ENCODE peak calls at places on chromosome 2, in four cellular contexts. V is GM12878, M is A549, L is K562. F is an unnamed sample.

GRCh38 chr2:168528469-168528868 is 72.4 kb downstream of the CERS6 start:
- DNase-seq in M (peak; percentile 7), V (no peak), L (no peak), F (no peak)

GRCh38 chr2:33059452-33060156 is 112.9 kb downstream of the LTBP1 start:
- DNase-seq in L (no peak), V (no peak), M (no peak), F (no peak)

GRCh38 chr2:20762945-20763683 is 59.8 kb downstream of the LDAH start:
- DNase-seq in M (no peak), L (no peak), V (no peak), F (no peak)

GRCh38 chr2:88554189-88554588 is 73.1 kb downstream of the EIF2AK3 start:
- DNase-seq in L (peak; percentile 26), M (peak; percentile 25), V (no peak), F (no peak)

GRCh38 chr2:96907405-96908041 is 37.6 kb upstream of the SEMA4C start:
- DNase-seq in L (no peak), V (no peak), M (no peak), F (no peak)

GRCh38 chr2:175180701-175181103 is 808 bp downstream of the ATP5MC3 start:
- DNase-seq in L (peak; percentile 84), V (no peak), M (peak; percentile 40), F (peak; percentile 58)

GRCh38 chr2:7703048-7703447 is 785.8 kb downstream of the RNF144A start:
- DNase-seq in V (no peak), L (no peak), M (no peak), F (no peak)

GRCh38 chr2:16330012-16330411 is 335.6 kb downstream of the CYRIA start:
- DNase-seq in V (no peak), L (no peak), M (no peak), F (peak; percentile 15)

DNA sequence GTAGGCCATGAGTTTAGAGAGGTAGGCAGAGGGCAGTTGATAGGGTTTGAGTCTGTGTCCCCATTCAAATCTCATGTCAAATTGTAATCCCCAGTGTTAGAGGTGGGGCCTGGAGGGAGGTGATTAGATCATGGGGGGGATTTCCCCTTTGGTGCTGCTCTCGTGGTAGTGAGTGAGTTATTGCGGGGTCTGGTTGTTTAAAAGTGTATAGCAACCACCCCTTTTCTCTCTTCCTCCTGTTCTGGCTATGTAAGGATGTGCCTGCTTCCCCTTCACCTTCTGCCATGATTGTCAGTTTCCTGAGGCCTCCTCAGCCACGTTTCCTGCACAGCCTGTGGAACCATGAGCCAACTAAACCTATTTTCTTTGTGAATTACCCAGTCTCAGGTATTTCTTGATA is 25.5 kb downstream of the MARCHF4 start:
- DNase-seq in V (no peak), L (no peak), M (no peak), F (no peak)
- TF ChIP-seq MYC in V (no peak), L (no peak), M (no peak), F (no peak)

GRCh38 chr2:177556134-177556533 is 163.6 kb downstream of the AGPS start:
- DNase-seq in M (no peak), L (no peak), V (no peak), F (no peak)

GRCh38 chr2:177553176-177553909 is 160.8 kb downstream of the AGPS start:
- DNase-seq in V (no peak), M (no peak), L (peak; percentile 54), F (no peak)

GRCh38 chr2:177551989-177552413 is 159.4 kb downstream of the AGPS start:
- DNase-seq in M (peak; percentile 25), L (peak; percentile 54), V (no peak), F (no peak)

GRCh38 chr2:177552414-177553175 is 160.0 kb downstream of the AGPS start:
- DNase-seq in V (peak; percentile 68), L (peak; percentile 95), M (peak; percentile 90), F (peak; percentile 89)

GRCh38 chr2:177554365-177554764 is 161.8 kb downstream of the AGPS start:
- DNase-seq in L (peak; percentile 41), M (no peak), V (no peak), F (no peak)
- TF ChIP-seq EP300 in L (peak; percentile 65), M (no peak), V (no peak), F (no peak)

GRCh38 chr2:1836321-1836860 is 92.1 kb upstream of the PXDN start:
- DNase-seq in M (no peak), L (no peak), V (no peak), F (no peak)
- H3K27ac ChIP-seq in M (no peak overlapping the region), L (no peak overlapping the region), V (no peak overlapping the region), F (no peak overlapping the region)

GRCh38 chr2:230578106-230578505 is 134.5 kb upstream of the CAB39 start:
- DNase-seq in V (no peak), L (no peak), M (no peak), F (no peak)

GRCh38 chr2:230586328-230586982 is 126.2 kb upstream of the CAB39 start:
- DNase-seq in M (no peak), L (no peak), V (no peak), F (no peak)

GRCh38 chr2:230583593-230583992 is 129.0 kb upstream of the CAB39 start:
- DNase-seq in M (no peak), L (no peak), V (no peak), F (no peak)

DNA sequence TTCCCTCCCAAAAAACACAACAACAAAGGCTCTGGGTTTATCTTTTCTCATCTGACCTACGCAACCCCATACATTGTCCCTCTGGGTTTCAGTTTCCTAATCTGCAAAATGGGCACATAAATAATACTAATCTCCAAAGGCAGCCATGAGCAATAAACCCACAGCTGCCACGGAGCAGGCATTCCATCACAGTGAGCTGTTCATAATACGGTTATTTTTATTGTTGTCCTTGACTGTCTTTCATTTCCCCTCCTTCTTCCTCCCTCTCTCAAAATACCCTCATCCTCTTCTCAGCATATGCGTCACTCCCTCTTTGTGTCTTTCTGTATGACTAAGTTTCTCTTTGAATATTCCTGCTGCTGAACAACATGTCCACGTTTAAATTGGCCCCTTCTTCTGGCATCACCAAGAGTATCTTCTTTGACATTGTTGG is 129.8 kb upstream of the CAB39 start:
- DNase-seq in L (no peak), V (peak; percentile 88), M (no peak), F (no peak)
- TF ChIP-seq MYC in L (no peak), V (no peak), M (no peak), F (no peak)

DNA sequence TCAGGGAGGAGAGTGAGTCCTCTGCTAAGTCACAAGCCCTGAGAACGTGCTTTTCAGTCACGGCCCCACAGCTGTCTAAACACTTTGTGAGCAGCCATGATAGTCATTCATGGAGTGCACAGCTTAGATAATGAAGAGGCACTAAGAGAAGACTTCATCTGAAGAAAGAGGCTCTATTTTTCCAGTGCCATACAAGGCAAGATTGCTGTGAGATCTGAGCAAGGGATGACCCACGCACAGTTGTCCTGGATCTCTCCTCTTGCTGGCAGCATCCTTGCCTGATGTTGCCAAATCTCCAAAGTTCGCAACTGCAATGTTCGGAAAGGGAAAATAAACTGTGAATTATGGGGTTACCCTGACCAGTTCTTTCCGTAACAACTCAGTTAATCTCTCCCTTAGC is 418.7 kb downstream of the MEIS1 start:
- DNase-seq in M (no peak), L (no peak), V (no peak), F (no peak)
- TF ChIP-seq EP300 in M (no peak), L (no peak), V (no peak), F (no peak)

GRCh38 chr2:224039770-224040088 is 643 bp upstream of the SERPINE2 start:
- DNase-seq in L (no peak), M (no peak), V (no peak), F (no peak)
- H3K27ac ChIP-seq in L (no peak overlapping the region), M (peak overlapping the region; percentile 90), V (no peak overlapping the region), F (no peak overlapping the region)

GRCh38 chr2:216281316-216281715 is 91.0 kb downstream of the MARCHF4 start:
- DNase-seq in L (no peak), M (no peak), V (no peak), F (no peak)

GRCh38 chr2:216279011-216279410 is 93.3 kb downstream of the MARCHF4 start:
- DNase-seq in V (no peak), L (no peak), M (no peak), F (no peak)

GRCh38 chr2:216274194-216274593 is 98.1 kb downstream of the MARCHF4 start:
- DNase-seq in M (no peak), L (no peak), V (no peak), F (no peak)

GRCh38 chr2:216279459-216279858 is 92.8 kb downstream of the MARCHF4 start:
- DNase-seq in L (no peak), M (no peak), V (no peak), F (no peak)

DNA sequence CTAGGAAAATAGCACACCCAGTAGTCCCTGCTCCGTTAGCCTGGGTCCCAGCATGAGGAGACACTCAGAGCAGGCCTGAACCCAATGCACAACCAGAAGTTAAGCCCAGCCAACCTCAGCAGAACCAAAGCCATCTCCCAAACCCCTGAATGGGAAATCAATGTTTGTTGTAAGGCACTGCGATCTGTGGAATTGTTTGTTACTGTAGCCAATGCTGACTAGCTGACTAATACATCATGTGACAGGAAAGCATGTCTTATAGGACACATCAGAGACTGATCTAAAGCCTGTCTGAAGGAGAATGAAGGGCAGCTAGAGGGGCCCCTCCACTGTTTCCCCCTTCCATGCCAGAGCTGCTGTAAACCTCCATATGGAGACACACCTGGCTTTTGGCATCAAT is 96.4 kb downstream of the MARCHF4 start:
- DNase-seq in M (no peak), L (no peak), V (no peak), F (no peak)
- TF ChIP-seq MYC in M (no peak), L (no peak), V (no peak), F (no peak)

GRCh38 chr2:234339016-234339415 is 157.9 kb downstream of the ARL4C start:
- DNase-seq in L (no peak), V (no peak), M (no peak), F (no peak)
- TF ChIP-seq EP300 in L (no peak), V (no peak), M (no peak), F (no peak)

F was measured in HepG2.